ENCODE peak calls at places on chromosome 12, in nine cellular contexts. F is AG04450, N is tibial nerve, I is lung, P is body of pancreas, G is GM23338, M is mammary epithelial cell, L is RWPE1, O is kidney. T is an unnamed sample.

GRCh38 chr12:27505771-27506170 is 18.2 kb upstream of the PPFIBP1 start:
- DNase-seq in F (no peak), N (no peak), I (no peak), P (no peak), G (no peak), M (no peak), L (no peak), O (no peak), T (no peak)

GRCh38 chr12:55933158-55933798 is 2.3 kb downstream of the DGKA start:
- DNase-seq in F (no peak), N (no peak), I (no peak), P (no peak), G (no peak), M (peak; percentile 97), L (peak; percentile 95), O (peak; percentile 64), T (peak; percentile 65)

GRCh38 chr12:6963741-6964446 is 6.6 kb downstream of the PHB2 start:
- DNase-seq in F (no peak), N (no peak), I (peak; percentile 36), P (peak; percentile 69), G (no peak), M (no peak), L (no peak), O (no peak), T (no peak)

GRCh38 chr12:30927210-30927576 is 645 bp downstream of the TSPAN11 start:
- DNase-seq in F (no peak), N (no peak), I (no peak), P (no peak), G (no peak), M (no peak), L (no peak), O (no peak), T (peak; percentile 51)

GRCh38 chr12:11015775-11016430 is 6.5 kb downstream of the TAS2R19 start:
- DNase-seq in F (no peak), N (no peak), I (no peak), P (no peak), G (no peak), M (no peak), L (no peak), O (no peak), T (no peak)

GRCh38 chr12:104498211-104498801 is 41.6 kb downstream of the CHST11 start:
- DNase-seq in F (no peak), N (no peak), I (no peak), P (no peak), G (no peak), M (no peak), L (no peak), O (no peak), T (no peak)

GRCh38 chr12:63809566-63809965 is 29.9 kb downstream of the RXYLT1 start:
- DNase-seq in F (no peak), N (no peak), I (no peak), P (no peak), G (no peak), M (no peak), L (no peak), O (no peak), T (no peak)

GRCh38 chr12:4303750-4304149 is 17.3 kb upstream of the TIGAR start:
- DNase-seq in F (no peak), N (no peak), I (no peak), P (no peak), G (no peak), M (no peak), L (no peak), O (no peak), T (no peak)

GRCh38 chr12:114628199-114628598 is 55.8 kb downstream of the TBX3 start:
- DNase-seq in F (no peak), N (no peak), I (no peak), P (no peak), G (no peak), M (no peak), L (no peak), O (no peak), T (no peak)

GRCh38 chr12:88391556-88391955 is 188.7 kb downstream of the KITLG start:
- DNase-seq in F (peak; percentile 26), N (no peak), I (no peak), P (no peak), G (no peak), M (peak; percentile 87), L (peak; percentile 36), O (no peak), T (no peak)

GRCh38 chr12:95532851-95533250 is 18.4 kb downstream of the USP44 start:
- DNase-seq in F (no peak), N (no peak), I (no peak), P (no peak), G (no peak), M (peak; percentile 62), L (no peak), O (no peak), T (no peak)

GRCh38 chr12:53585726-53586125 is 40.5 kb downstream of the ATF7 start:
- DNase-seq in F (no peak), N (no peak), I (no peak), P (no peak), G (no peak), M (no peak), L (no peak), O (no peak), T (no peak)

GRCh38 chr12:112978163-112979081 is at the start of gene OAS2:
- DNase-seq in F (no peak), N (peak; percentile 50), I (peak; percentile 55), P (peak; percentile 47), G (peak; percentile 28), M (peak; percentile 71), L (peak; percentile 57), O (peak; percentile 79), T (peak; percentile 77)

GRCh38 chr12:116381744-116382455 is 104.4 kb upstream of the MED13L start:
- DNase-seq in F (peak; percentile 95), N (no peak), I (no peak), P (no peak), G (peak; percentile 73), M (peak; percentile 46), L (peak; percentile 81), O (no peak), T (no peak)

GRCh38 chr12:31853520-31853919 is 105.7 kb upstream of the RESF1 start:
- DNase-seq in F (no peak), N (no peak), I (no peak), P (no peak), G (no peak), M (no peak), L (no peak), O (no peak), T (no peak)

DNA sequence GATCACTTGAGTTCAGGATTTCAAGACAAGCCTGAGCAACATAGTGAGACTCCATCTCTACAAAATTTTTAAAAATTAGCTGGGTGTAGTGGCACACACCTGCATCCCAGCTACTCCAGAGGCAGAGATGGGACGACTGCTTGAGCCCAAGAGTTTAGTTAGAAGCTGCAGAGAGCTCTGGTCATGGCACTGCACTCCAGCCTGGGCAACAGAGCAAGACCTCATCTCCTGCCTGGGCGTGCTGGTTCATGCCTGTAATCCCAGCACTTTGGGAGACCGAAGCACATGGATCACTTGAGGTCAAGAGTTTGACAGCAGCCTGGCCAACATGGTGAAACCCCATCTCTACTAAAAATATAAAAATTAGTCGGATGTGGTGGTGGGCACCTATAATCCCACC is 20.2 kb downstream of the CLIP1 start:
- DNase-seq in F (no peak), N (no peak), I (no peak), P (no peak), G (no peak), M (peak; percentile 21), L (no peak), O (no peak), T (no peak)
- H3K27ac ChIP-seq in F (no peak overlapping the region), N (no peak overlapping the region), I (no peak overlapping the region), P (no peak overlapping the region), G (no peak overlapping the region), M (no peak overlapping the region), L (peak overlapping the region; percentile 98), O (no peak overlapping the region), T (no peak overlapping the region)

GRCh38 chr12:110555509-110556406 is 27.4 kb downstream of the PPTC7 start:
- DNase-seq in F (no peak), N (no peak), I (no peak), P (no peak), G (no peak), M (peak; percentile 76), L (no peak), O (no peak), T (no peak)
- H3K27ac ChIP-seq in F (no peak overlapping the region), N (no peak overlapping the region), I (no peak overlapping the region), P (no peak overlapping the region), G (no peak overlapping the region), M (peak overlapping the region; percentile 90), L (no peak overlapping the region), O (no peak overlapping the region), T (no peak overlapping the region)

GRCh38 chr12:52046859-52047258 is 4.4 kb upstream of the NR4A1 start:
- DNase-seq in F (no peak), N (no peak), I (no peak), P (no peak), G (no peak), M (no peak), L (no peak), O (no peak), T (no peak)
- H3K27ac ChIP-seq in F (no peak overlapping the region), N (peak overlapping the region; percentile 99), I (no peak overlapping the region), P (no peak overlapping the region), G (no peak overlapping the region), M (no peak overlapping the region), L (no peak overlapping the region), O (no peak overlapping the region), T (no peak overlapping the region)

GRCh38 chr12:65331456-65331855 is 53.0 kb downstream of the MSRB3 start:
- DNase-seq in F (no peak), N (no peak), I (no peak), P (no peak), G (no peak), M (no peak), L (no peak), O (no peak), T (no peak)

GRCh38 chr12:65333649-65334048 is 55.2 kb downstream of the MSRB3 start:
- DNase-seq in F (no peak), N (no peak), I (no peak), P (no peak), G (no peak), M (no peak), L (no peak), O (no peak), T (no peak)

GRCh38 chr12:65334534-65334933 is 56.1 kb downstream of the MSRB3 start:
- DNase-seq in F (no peak), N (peak; percentile 8), I (no peak), P (no peak), G (no peak), M (peak; percentile 26), L (no peak), O (no peak), T (no peak)

GRCh38 chr12:65339161-65339560 is 60.7 kb downstream of the MSRB3 start:
- DNase-seq in F (no peak), N (no peak), I (no peak), P (no peak), G (no peak), M (no peak), L (no peak), O (no peak), T (no peak)

DNA sequence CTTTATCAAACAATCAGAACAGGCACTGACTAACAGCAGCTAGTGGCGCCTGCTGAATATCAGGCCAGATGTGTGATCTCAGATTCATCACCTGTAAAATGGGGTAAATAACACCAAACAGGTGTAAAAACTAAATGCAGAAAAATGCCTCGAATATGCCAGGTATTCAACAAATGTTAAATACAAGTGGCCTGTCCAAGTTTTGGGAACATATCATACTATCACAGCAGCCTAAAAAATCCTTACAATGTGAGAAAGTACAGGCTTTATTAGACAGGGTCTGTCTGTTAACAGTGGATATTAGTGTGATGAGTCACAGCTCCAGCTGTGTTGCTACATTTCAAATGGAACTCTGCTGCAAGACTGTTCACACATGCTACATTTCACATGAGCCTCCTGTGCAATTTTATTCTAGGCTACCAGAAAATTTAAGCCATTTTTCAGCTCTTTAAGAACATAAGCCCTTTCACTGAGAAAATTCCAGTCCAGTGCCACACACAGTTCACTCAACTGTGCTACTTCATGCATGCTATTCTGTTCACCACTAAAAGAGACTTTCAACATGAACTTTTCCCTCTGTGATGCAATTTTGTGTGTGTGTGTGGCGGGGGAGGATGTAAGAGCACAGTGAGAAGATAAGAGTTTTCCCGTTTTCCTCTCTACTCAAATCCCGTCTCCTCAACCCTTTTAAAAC is 56.7 kb downstream of the MSRB3 start:
- DNase-seq in F (peak; percentile 77), N (peak; percentile 10), I (no peak), P (no peak), G (no peak), M (peak; percentile 59), L (peak; percentile 42), O (no peak), T (no peak)
- H3K27ac ChIP-seq in F (peak overlapping the region; percentile 34), N (no peak overlapping the region), I (no peak overlapping the region), P (no peak overlapping the region), G (no peak overlapping the region), M (no peak overlapping the region), L (no peak overlapping the region), O (peak overlapping the region; percentile 15), T (no peak overlapping the region)

T was measured in aorta.